ENCODE peak calls at places on chromosomes 11 and 22, in nine cellular contexts. K, M, E, P, N, H, T, D and R are unnamed samples.

GRCh38 chr11:1125803-1126202 is 31.9 kb upstream of the MUC5AC start:
- DNase-seq in K (no peak), M (no peak), E (no peak), P (no peak), N (no peak), H (no peak), T (no peak), D (no peak), R (no peak)

GRCh38 chr11:13009476-13009920 is 382 bp downstream of the RASSF10 start:
- DNase-seq in K (no peak), M (no peak), E (no peak), P (peak), N (no peak), H (peak), T (no peak), D (peak), R (no peak)

GRCh38 chr11:60942970-60943565 is 8.9 kb downstream of the SLC15A3 start:
- DNase-seq in K (no peak), M (no peak), E (peak), P (no peak), N (peak), H (peak), T (no peak), D (peak), R (no peak)

GRCh38 chr11:72727521-72727920 is 24.7 kb downstream of the ARAP1 start:
- DNase-seq in K (no peak), M (no peak), E (no peak), P (no peak), N (no peak), H (no peak), T (no peak), D (no peak), R (no peak)

GRCh38 chr22:44539467-44540063 is 41.5 kb upstream of the RTL6 start:
- DNase-seq in K (no peak), M (no peak), E (no peak), P (no peak), N (no peak), H (no peak), T (no peak), D (no peak), R (no peak)

GRCh38 chr11:61917043-61917356 is 366 bp downstream of the RAB3IL1 start:
- DNase-seq in K (no peak), M (no peak), E (no peak), P (no peak), N (no peak), H (no peak), T (no peak), D (no peak), R (no peak)

GRCh38 chr22:41681616-41682015 is 7.1 kb downstream of the SNU13 start:
- DNase-seq in K (no peak), M (no peak), E (no peak), P (no peak), N (no peak), H (peak), T (peak), D (no peak), R (no peak)

GRCh38 chr22:30832407-30832987 is 136.1 kb downstream of the MORC2 start:
- DNase-seq in K (no peak), M (no peak), E (no peak), P (no peak), N (no peak), H (no peak), T (no peak), D (no peak), R (no peak)

GRCh38 chr22:49208768-49209252 is 618.9 kb downstream of the BRD1 start:
- DNase-seq in K (no peak), M (no peak), E (no peak), P (no peak), N (no peak), H (no peak), T (no peak), D (no peak), R (no peak)

GRCh38 chr11:68436162-68436888 is 24.2 kb upstream of the PPP6R3 start:
- DNase-seq in K (no peak), M (no peak), E (no peak), P (no peak), N (no peak), H (no peak), T (no peak), D (no peak), R (no peak)

GRCh38 chr11:76793391-76793811 is 10.2 kb downstream of the TSKU start:
- DNase-seq in K (no peak), M (no peak), E (no peak), P (no peak), N (no peak), H (no peak), T (no peak), D (no peak), R (no peak)

GRCh38 chr11:69194956-69195355 is 39.2 kb downstream of the SMIM38 start:
- DNase-seq in K (no peak), M (no peak), E (no peak), P (no peak), N (no peak), H (no peak), T (no peak), D (no peak), R (no peak)

GRCh38 chr11:67288452-67289225 is 464 bp upstream of the ANKRD13D start:
- DNase-seq in K (peak), M (peak), E (peak), P (peak), N (peak), H (peak), T (peak), D (peak), R (peak)